ENCODE peak calls at places on chromosome 21, in four cellular contexts. O, N, J and H are unnamed samples.

GRCh38 chr21:37983336-37984095 is 67.3 kb upstream of the KCNJ6 start:
- DNase-seq in N (no peak), O (no peak), J (no peak), H (no peak)

GRCh38 chr21:27564684-27565280 is 597.9 kb upstream of the ADAMTS5 start:
- DNase-seq in N (peak), J (no peak), O (no peak), H (no peak)

GRCh38 chr21:25909341-25909740 is 174.6 kb downstream of the GABPA start:
- DNase-seq in N (no peak), O (no peak), J (no peak), H (no peak)

GRCh38 chr21:15840406-15840805 is 110.6 kb downstream of the USP25 start:
- DNase-seq in N (no peak), O (no peak), J (no peak), H (no peak)

GRCh38 chr21:34887729-34888568 is 161.2 kb downstream of the RUNX1 start:
- DNase-seq in J (peak), N (no peak), O (peak), H (peak)

GRCh38 chr21:35020902-35021301 is 28.2 kb downstream of the RUNX1 start:
- DNase-seq in J (no peak), N (no peak), O (no peak), H (no peak)

GRCh38 chr21:43693981-43694380 is 24.9 kb upstream of the PDXK start:
- DNase-seq in N (no peak), O (no peak), J (no peak), H (no peak)

GRCh38 chr21:23217597-23217996 is 2219.4 kb downstream of the NCAM2 start:
- DNase-seq in N (no peak), J (no peak), O (no peak), H (no peak)

GRCh38 chr21:26385721-26386120 is 187.4 kb downstream of the CYYR1 start:
- DNase-seq in N (no peak), J (no peak), O (no peak), H (no peak)

GRCh38 chr21:25254491-25255174 is 352.6 kb downstream of the MRPL39 start:
- DNase-seq in O (no peak), N (no peak), J (no peak), H (no peak)

GRCh38 chr21:38314534-38314933 is 57.7 kb downstream of the KCNJ15 start:
- DNase-seq in J (no peak), O (no peak), N (no peak), H (no peak)

DNA sequence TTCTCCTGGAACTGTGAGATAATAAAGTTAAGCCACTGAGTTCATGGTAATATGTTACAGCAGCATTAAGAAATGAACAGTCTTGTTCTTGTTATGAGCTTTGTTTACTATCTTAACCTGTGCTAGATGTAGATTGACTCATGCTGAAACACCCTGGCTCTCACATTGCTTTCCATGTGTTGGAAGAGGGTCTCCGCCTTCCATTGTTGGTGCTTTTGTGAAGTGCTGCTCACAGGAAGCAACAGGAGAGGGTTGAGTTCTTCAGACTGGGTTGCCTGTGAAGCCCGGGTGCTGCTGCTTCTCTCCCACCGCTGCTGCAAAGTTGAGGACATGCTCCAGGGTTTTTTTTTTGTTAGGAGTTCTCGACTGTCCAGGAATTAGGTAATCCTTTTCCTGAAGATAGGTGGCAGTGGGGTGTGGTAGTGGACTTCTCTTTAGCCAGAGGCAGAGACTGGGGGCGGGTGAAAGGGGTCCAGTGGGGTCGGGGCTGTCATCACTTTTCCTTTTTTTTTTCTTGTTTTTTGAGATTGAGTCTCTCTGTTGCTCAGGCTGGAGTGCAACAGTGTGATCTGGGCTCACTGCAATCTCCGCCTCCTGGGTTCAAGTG is 28.7 kb upstream of the HMGN1 start:
- DNase-seq in O (no peak), J (peak), N (no peak), H (no peak)
- TF ChIP-seq TAF1 in O (no peak), J (no peak), N (no peak), H (no peak)

DNA sequence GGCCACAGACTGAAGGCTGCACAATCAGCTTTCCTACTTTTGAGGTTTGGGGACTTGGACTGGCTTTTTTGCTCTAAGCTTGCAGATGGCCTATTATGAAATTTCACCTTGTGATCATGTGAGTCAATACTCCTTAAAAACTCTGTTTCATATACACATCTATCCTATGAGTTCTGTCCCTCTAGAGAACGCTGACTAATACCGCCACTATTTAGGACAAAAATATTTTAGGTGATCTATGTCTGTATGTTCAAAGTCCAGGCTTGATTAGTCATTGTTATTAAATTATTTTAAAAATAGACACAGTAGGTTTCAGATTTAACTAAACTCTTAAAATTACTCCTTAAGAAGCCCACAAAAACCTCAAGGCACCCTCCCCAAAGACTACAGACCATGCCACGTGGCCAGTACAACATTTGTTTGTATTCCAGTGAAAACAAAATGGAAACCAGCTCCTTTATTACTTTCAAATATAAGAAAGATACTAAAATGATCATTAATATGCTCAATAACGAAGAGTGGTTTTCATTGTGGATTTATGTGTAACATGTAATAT is 63.1 kb downstream of the TMPRSS15 start:
- DNase-seq in O (no peak), N (no peak), J (no peak), H (no peak)
- TF ChIP-seq POLR2AphosphoS5 in O (no peak), N (no peak), J (no peak), H (no peak)

DNA sequence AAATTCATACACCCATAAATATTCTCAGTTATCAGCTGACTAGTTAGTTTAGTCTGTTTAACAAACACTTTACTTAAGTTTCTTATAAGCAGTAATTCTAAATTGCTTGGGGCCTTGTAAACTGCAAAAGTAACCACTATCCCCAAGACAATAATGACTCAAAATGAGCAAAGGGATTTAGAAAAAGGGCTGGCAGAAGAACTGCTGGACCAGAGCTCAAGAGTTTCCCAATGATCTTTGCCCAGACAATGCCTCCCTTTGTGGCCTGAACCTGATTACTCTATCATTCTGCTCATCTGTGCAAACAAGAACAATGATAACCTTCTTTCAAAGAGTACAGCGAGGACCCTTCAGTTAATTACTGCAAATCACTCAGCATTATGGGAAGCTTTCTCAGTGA is 123.5 kb downstream of the TIAM1 start:
- DNase-seq in J (peak), N (no peak), O (no peak), H (no peak)
- TF ChIP-seq TAF1 in J (no peak), N (no peak), O (no peak), H (no peak)

GRCh38 chr21:36124395-36124794 is 10.5 kb upstream of the CBR3 start:
- DNase-seq in N (no peak), O (no peak), J (no peak), H (no peak)

GRCh38 chr21:36125513-36126121 is 9.3 kb upstream of the CBR3 start:
- DNase-seq in N (no peak), J (peak), O (no peak), H (no peak)

GRCh38 chr21:36126621-36127110 is 8.2 kb upstream of the CBR3 start:
- DNase-seq in O (no peak), N (no peak), J (no peak), H (no peak)

GRCh38 chr21:36127250-36127904 is 7.5 kb upstream of the CBR3 start:
- DNase-seq in N (no peak), J (peak), O (no peak), H (no peak)

GRCh38 chr21:36126166-36126565 is 8.7 kb upstream of the CBR3 start:
- DNase-seq in N (no peak), O (no peak), J (no peak), H (no peak)
- TF ChIP-seq POLR2AphosphoS5 in N (no peak), O (no peak), J (no peak), H (no peak)

DNA sequence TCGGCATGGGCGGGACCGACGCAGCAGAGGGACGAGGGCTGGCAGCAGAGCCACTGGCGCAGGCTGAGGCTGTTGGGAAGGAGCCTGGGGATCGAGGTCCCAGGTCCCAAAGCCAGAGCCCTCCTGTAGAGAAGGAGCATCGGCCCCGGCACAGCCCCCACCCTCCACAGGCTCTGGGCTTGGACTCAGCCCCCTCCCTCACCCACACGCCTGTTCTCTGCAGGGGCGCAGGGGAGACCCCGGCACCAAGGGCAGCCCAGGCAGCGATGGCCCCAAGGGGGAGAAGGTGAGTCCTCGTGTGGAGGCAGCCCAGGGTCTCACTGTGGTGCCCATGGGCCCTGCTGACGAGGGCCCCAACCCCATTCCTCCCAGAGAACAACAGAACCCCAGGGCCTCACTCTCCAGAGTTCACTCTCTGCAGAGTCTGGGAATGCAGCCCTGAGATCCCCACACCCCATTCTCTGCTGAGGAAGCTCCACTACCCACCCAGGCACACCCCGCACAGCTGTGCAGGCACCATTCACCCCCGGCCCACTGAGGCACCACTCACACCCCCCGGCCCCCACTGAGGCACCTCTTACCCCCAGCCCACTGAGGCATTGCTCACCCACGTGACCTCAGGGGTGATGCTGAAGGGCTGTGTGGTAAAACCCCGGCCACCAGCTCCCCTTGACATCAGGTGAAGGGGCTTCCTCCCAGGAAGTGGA is 21.8 kb downstream of the COL6A2 start:
- DNase-seq in N (no peak), O (peak), J (no peak), H (peak)
- TF ChIP-seq TAF1 in N (no peak), O (no peak), J (no peak), H (no peak)

GRCh38 chr21:41508415-41509205 is 652 bp upstream of the TMPRSS2 start:
- DNase-seq in O (no peak), J (no peak), N (no peak), H (no peak)

GRCh38 chr21:41509206-41509496 is 1.2 kb upstream of the TMPRSS2 start:
- DNase-seq in O (no peak), N (no peak), J (no peak), H (no peak)

GRCh38 chr21:41506526-41507520 is 1.1 kb downstream of the TMPRSS2 start:
- DNase-seq in N (no peak), O (no peak), J (no peak), H (no peak)

GRCh38 chr21:41506005-41506404 is 2.0 kb downstream of the TMPRSS2 start:
- DNase-seq in O (no peak), N (no peak), J (no peak), H (no peak)

DNA sequence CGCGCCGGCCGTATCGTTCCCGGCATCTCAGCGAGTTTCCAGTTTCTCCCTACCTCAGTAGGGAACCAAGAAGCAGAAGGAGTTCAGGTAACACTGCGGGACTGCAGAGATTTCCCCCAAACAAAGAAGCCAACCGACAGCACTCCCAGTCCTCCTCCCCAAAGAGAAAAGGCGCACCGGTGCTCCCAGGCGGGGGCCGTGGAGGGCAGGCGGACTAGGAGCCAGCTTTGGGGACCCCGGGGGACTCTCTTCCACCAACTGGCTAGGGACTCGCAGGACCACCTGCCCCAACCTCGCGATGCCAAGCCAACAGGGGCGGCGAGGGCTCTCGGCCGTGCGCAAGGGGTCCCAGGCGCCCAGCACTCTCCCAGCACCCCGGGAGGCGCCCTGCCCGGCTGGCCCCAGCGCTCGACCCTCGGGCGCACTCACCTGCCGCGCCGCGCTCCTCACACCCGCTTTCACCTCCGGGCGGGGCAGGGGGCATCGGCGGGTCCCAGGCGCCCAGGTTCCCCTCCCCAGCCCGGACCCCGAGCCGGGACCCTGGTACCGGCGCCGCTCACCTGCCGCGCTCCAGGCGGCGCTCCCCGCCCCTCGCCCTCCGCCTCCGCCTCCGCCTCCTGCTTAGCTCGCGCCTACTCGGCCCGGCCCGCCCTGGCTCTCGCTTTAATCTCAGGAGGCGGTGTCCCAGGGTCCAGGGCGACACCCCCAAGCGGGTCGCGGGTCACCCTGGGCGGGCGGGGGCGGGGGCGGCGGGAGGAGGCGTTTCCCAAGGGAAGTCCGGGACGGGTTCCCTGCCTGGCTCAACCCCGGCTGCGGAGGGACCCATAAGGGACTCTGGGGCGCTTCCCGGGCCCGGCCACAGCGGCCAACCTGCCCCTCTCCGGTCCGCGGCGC is at the start of gene TMPRSS2:
- DNase-seq in J (no peak), N (no peak), O (no peak), H (no peak)
- TF ChIP-seq POLR2AphosphoS5 in J (no peak), N (no peak), O (no peak), H (no peak)

GRCh38 chr21:46060596-46061061 is 37.3 kb upstream of the COL6A2 start:
- DNase-seq in J (no peak), N (no peak), O (no peak), H (no peak)
- TF ChIP-seq TAF1 in J (no peak), N (no peak), O (no peak), H (no peak)

DNA sequence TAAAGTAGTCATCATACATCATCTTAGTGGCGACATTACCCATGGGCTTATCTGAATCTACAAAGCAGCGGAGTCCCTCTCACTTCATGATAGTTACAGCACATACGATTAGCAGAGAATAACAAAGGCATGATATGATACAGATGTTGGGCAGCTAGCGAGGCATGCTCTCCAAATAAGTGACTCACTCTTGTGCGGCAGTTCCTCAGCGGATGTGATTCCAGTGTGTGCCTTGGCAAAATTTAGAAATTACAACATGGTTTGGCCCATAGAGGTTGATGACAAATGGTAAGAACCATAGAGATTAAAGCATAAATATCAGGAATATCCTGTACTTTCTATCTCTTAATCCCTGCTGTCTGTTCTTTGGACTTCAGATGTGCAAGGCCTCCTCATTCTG is 48.1 kb upstream of the PAXBP1 start:
- DNase-seq in N (no peak), J (no peak), O (no peak), H (no peak)
- TF ChIP-seq POLR2AphosphoS5 in N (no peak), J (no peak), O (no peak), H (no peak)